ENCODE peak calls at places on chromosome X, in five cellular contexts. Z is progenitor cell of endocrine pancreas, U is T-cell, D is tibial nerve, K is iPS-NIHi11. N is an unnamed sample.

GRCh38 chrX:133726211-133726630 is 259.2 kb downstream of the GPC3 start:
- DNase-seq in K (no peak), D (no peak), Z (no peak), U (no peak), N (no peak)

GRCh38 chrX:1060562-1060960 is 151.9 kb downstream of the CRLF2 start:
- DNase-seq in U (no peak), K (no peak), D (no peak), Z (no peak), N (no peak)

GRCh38 chrX:138018145-138018799 is 452.3 kb downstream of the ZIC3 start:
- DNase-seq in K (no peak), D (peak), U (no peak), Z (no peak), N (no peak)

GRCh38 chrX:9739130-9739529 is 26.5 kb downstream of the GPR143 start:
- DNase-seq in U (no peak), D (no peak), Z (no peak), K (no peak), N (no peak)

GRCh38 chrX:107483976-107484726 is 34.7 kb downstream of the FRMPD3 start:
- DNase-seq in Z (no peak), K (peak), D (no peak), U (no peak), N (no peak)

GRCh38 chrX:154495472-154495922 is 5.1 kb upstream of the SLC10A3 start:
- DNase-seq in D (no peak), U (no peak), K (no peak), Z (no peak), N (no peak)

GRCh38 chrX:12657881-12658280 is 133.3 kb upstream of the PRPS2 start:
- DNase-seq in K (no peak), Z (no peak), U (no peak), D (no peak), N (no peak)

GRCh38 chrX:130728208-130728607 is 174.8 kb downstream of the ENOX2 start:
- DNase-seq in Z (no peak), D (no peak), U (no peak), K (no peak), N (no peak)

GRCh38 chrX:37722595-37722994 is 37.0 kb downstream of the XK start:
- DNase-seq in Z (no peak), D (no peak), U (no peak), K (no peak), N (no peak)

GRCh38 chrX:150664290-150664689 is 28.9 kb upstream of the MTMR1 start:
- DNase-seq in Z (no peak), K (peak), D (no peak), U (no peak), N (no peak)

GRCh38 chrX:123138473-123138872 is 45.6 kb upstream of the GRIA3 start:
- DNase-seq in K (no peak), U (no peak), Z (no peak), D (no peak), N (no peak)

GRCh38 chrX:111123125-111123524 is 27.1 kb downstream of the PAK3 start:
- DNase-seq in K (no peak), U (no peak), D (no peak), Z (no peak), N (no peak)

GRCh38 chrX:69163936-69164741 is 1.1 kb downstream of the PJA1 start:
- DNase-seq in U (peak), K (peak), Z (no peak), D (peak), N (peak)

GRCh38 chrX:29617725-29618124 is 597.6 kb upstream of the MAGEB2 start:
- DNase-seq in U (no peak), D (no peak), Z (no peak), K (no peak), N (peak)

GRCh38 chrX:47707031-47707780 is 48.2 kb upstream of the UXT start:
- DNase-seq in Z (no peak), U (no peak), D (no peak), K (no peak), N (peak)

GRCh38 chrX:22760513-22761057 is 239.2 kb upstream of the DDX53 start:
- DNase-seq in K (peak), D (no peak), U (no peak), Z (no peak), N (peak)

GRCh38 chrX:119736206-119736764 is 22.1 kb upstream of the SOWAHD start:
- DNase-seq in Z (no peak), K (no peak), U (no peak), D (no peak), N (no peak)

GRCh38 chrX:120380699-120381098 is 18.8 kb downstream of the ATP1B4 start:
- DNase-seq in U (peak), D (no peak), K (peak), Z (no peak), N (peak)

GRCh38 chrX:19602866-19603620 is 87.7 kb upstream of the MAP3K15 start:
- DNase-seq in Z (no peak), U (no peak), D (no peak), K (no peak), N (no peak)

GRCh38 chrX:17242470-17242869 is 132.5 kb upstream of the NHS start:
- DNase-seq in K (peak), U (no peak), Z (peak), D (peak), N (peak)

GRCh38 chrX:38804481-38805293 is 3.4 kb downstream of the MID1IP1 start:
- DNase-seq in Z (peak), K (no peak), U (no peak), D (no peak), N (peak)

GRCh38 chrX:150201841-150202240 is 161.3 kb upstream of the MAMLD1 start:
- DNase-seq in D (no peak), U (no peak), Z (no peak), K (no peak), N (no peak)

GRCh38 chrX:79570524-79571240 is 203.5 kb upstream of the ITM2A start:
- DNase-seq in Z (no peak), K (no peak), D (no peak), U (no peak), N (no peak)

GRCh38 chrX:2610246-2611170 is 80.6 kb upstream of the CD99 start:
- DNase-seq in D (no peak), Z (no peak), U (no peak), K (no peak), N (no peak)

GRCh38 chrX:16712116-16712824 is at the start of gene CTPS2:
- DNase-seq in D (peak), U (peak), K (peak), Z (peak), N (peak)

GRCh38 chrX:794311-794710 is 163.7 kb downstream of the SHOX start:
- DNase-seq in K (no peak), D (no peak), Z (no peak), U (no peak), N (no peak)

GRCh38 chrX:135463937-135464336 is 42.2 kb downstream of the SMIM10L2A start:
- DNase-seq in U (no peak), Z (no peak), D (no peak), K (peak), N (no peak)

GRCh38 chrX:86133761-86134160 is 14.5 kb upstream of the DACH2 start:
- DNase-seq in U (no peak), Z (no peak), K (no peak), D (no peak), N (no peak)

GRCh38 chrX:120514236-120514635 is 45.1 kb upstream of the LAMP2 start:
- DNase-seq in Z (no peak), U (no peak), K (peak), D (no peak), N (peak)

GRCh38 chrX:14015294-14015693 is 14.4 kb downstream of the GEMIN8 start:
- DNase-seq in D (no peak), K (no peak), U (no peak), Z (no peak), N (no peak)

GRCh38 chrX:46961097-46961496 is 48.9 kb downstream of the JADE3 start:
- DNase-seq in Z (no peak), D (no peak), U (no peak), K (no peak), N (no peak)

GRCh38 chrX:148268646-148269045 is 231.8 kb upstream of the AFF2 start:
- DNase-seq in U (no peak), Z (no peak), K (no peak), D (no peak), N (peak)

GRCh38 chrX:136784231-136784630 is 3.5 kb upstream of the ARHGEF6 start:
- DNase-seq in U (no peak), K (no peak), D (no peak), Z (no peak), N (no peak)

GRCh38 chrX:150365051-150365952 is 2.2 kb downstream of the MAMLD1 start:
- DNase-seq in D (peak), K (peak), U (no peak), Z (peak), N (peak)

GRCh38 chrX:48573690-48574269 is 504 bp upstream of the RBM3 start:
- DNase-seq in U (peak), D (peak), K (no peak), Z (no peak), N (peak)

GRCh38 chrX:107324493-107325310 is 118.3 kb downstream of the DNAAF6 start:
- DNase-seq in Z (peak), U (no peak), D (no peak), K (peak), N (peak)

GRCh38 chrX:110600745-110601310 is 194.8 kb downstream of the CHRDL1 start:
- DNase-seq in U (no peak), D (no peak), Z (no peak), K (no peak), N (no peak)

N was measured in D341Med.